ENCODE peak calls at places on chromosomes 16 and 17, in eight cellular contexts. F, B, E, D, P, G, U and O are unnamed samples.

GRCh38 chr17:78045316-78045715 is 83.2 kb downstream of the TMC6 start:
- DNase-seq in E (no peak), G (no peak), B (no peak), F (no peak), U (no peak), P (no peak), D (no peak), O (no peak)

GRCh38 chr16:27639588-27640276 is 89.8 kb downstream of the KATNIP start:
- DNase-seq in G (peak; percentile 41), B (no peak), E (no peak), P (no peak), F (no peak), D (no peak), U (peak; percentile 44), O (no peak)

GRCh38 chr17:80116923-80117380 is 15.6 kb downstream of the GAA start:
- DNase-seq in P (no peak), D (no peak), U (no peak), F (no peak), B (no peak), G (no peak), E (no peak), O (no peak)

GRCh38 chr16:21598676-21599157 is 660 bp upstream of the METTL9 start:
- DNase-seq in U (no peak), F (no peak), B (no peak), G (peak; percentile 6), E (no peak), P (no peak), D (no peak), O (no peak)

GRCh38 chr17:79575229-79575628 is 35.6 kb downstream of the RBFOX3 start:
- DNase-seq in B (no peak), E (no peak), F (no peak), D (no peak), P (no peak), G (no peak), U (no peak), O (no peak)

GRCh38 chr17:41705271-41705991 is 6.7 kb upstream of the GAST start:
- DNase-seq in E (no peak), P (no peak), B (peak; percentile 71), U (no peak), F (no peak), D (no peak), G (no peak), O (peak; percentile 37)

GRCh38 chr16:54275956-54276355 is 10.6 kb downstream of the IRX3 start:
- DNase-seq in G (no peak), E (peak; percentile 11), U (no peak), F (no peak), B (no peak), P (no peak), D (no peak), O (no peak)

GRCh38 chr17:13332207-13332606 is 269.5 kb downstream of the HS3ST3A1 start:
- DNase-seq in B (no peak), G (no peak), D (no peak), F (no peak), E (no peak), P (no peak), U (no peak), O (no peak)

GRCh38 chr17:45299311-45299710 is 17.5 kb downstream of the MAP3K14 start:
- DNase-seq in U (no peak), D (peak; percentile 47), B (no peak), F (no peak), P (no peak), E (no peak), G (no peak), O (peak; percentile 45)

GRCh38 chr17:80839401-80839800 is 152.2 kb upstream of the CHMP6 start:
- DNase-seq in P (no peak), G (no peak), E (no peak), F (peak; percentile 48), U (no peak), B (no peak), D (no peak), O (no peak)

GRCh38 chr16:85359147-85359822 is 247.0 kb upstream of the CIBAR2 start:
- DNase-seq in B (no peak), P (no peak), E (no peak), F (no peak), G (no peak), D (no peak), U (no peak), O (no peak)

GRCh38 chr16:85360323-85361277 is 248.3 kb upstream of the CIBAR2 start:
- DNase-seq in E (no peak), B (no peak), U (no peak), D (no peak), F (no peak), G (peak; percentile 78), P (peak; percentile 63), O (peak; percentile 67)

GRCh38 chr16:85362443-85362842 is 250.2 kb upstream of the CIBAR2 start:
- DNase-seq in E (no peak), D (no peak), G (no peak), U (no peak), F (no peak), B (no peak), P (no peak), O (no peak)

GRCh38 chr16:85363427-85363826 is 249.7 kb upstream of the GSE1 start:
- DNase-seq in U (no peak), B (no peak), P (no peak), F (no peak), G (no peak), E (no peak), D (no peak), O (no peak)

DNA sequence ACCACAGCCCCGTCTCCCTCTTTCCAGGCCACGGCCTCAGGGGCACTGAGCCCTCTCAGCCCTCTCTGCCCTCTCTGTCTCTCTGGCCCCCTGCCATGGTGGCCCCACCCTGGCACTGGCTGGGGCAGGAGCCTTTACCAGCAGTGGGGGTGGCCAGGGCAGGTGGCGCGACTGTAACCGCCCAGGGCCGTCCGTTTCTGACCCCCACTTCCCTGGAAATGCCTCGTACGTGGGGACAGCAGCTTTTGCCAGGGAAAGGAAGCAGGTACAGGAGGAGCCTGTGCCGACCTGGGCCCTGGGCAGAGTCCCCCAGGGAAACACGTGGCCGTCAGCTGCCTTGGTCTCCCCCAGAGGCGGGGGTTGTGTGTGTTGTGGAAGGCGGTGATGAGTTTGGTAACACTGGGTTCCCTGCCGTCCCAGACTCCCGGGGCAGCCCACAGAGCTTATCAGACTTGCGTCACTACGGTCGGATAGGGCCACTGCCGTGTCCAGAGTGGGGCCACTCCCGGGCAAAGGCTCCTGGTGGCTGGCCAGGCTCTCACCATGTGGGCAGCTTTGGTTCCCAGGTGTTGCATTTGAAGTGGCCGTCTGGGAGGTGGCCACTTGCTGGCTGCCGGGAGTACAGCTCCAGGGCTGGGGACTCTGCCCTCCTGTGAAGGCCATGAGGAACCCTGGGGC is 249.3 kb upstream of the CIBAR2 start:
- DNase-seq in B (no peak), G (no peak), E (no peak), D (no peak), P (no peak), U (no peak), F (no peak), O (no peak)
- TF ChIP-seq CTCF in B (no peak), G (no peak), E (no peak), D (no peak), P (no peak), U (no peak), F (no peak), O (no peak)

GRCh38 chr17:66673668-66674276 is 161.1 kb upstream of the CACNG5 start:
- DNase-seq in U (peak; percentile 45), F (peak; percentile 47), G (peak; percentile 69), D (peak; percentile 36), P (no peak), E (no peak), B (peak; percentile 46), O (peak; percentile 56)
- TF ChIP-seq CTCF in U (peak; percentile 71), F (peak; percentile 86), G (peak; percentile 81), D (peak; percentile 70), P (peak; percentile 69), E (peak; percentile 59), B (peak; percentile 79), O (peak; percentile 75)

DNA sequence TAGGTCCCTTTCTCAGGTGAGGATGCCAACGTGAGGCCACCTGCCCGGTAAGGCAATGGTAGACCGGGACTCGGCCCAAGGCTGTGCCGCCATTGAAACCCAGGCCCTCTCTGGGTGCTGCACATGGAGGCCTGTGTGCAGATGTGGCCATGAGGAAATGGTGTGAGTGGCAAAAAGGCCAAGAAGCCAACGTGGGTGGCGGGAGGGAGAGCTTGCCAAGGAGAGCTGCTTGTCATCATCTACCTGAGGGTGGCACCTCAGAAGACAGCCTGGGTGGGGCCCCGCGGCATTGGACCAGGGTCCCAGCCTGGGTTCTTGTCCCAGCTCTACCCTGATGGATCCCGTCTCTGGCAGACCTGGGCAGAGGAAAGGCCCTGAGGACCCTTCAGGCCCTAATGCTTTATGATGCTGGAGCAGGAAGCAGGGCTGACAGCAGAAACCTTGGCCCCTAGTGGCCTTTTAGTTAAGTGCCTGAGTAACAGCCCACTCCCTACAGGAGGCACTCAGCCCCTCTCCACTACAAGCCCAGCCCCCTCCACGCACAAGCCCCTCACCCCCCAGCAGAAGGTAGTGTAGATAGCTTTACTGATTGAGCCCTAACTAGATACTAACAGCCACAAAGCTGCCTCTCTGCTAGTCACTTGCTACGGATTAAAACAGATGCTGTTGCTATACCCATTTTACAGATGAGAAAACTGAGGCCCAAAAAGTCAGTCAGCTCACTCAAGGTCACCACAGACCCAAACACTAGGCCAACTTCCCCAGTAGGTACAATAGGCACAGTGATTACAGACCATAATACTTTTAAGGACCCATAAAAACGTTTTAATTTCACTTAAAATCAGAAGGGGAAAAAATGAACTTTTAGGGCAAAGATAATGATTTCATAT is 26.2 kb upstream of the KIFC3 start:
- DNase-seq in G (no peak), E (no peak), B (no peak), D (no peak), P (no peak), U (no peak), F (no peak), O (no peak)
- TF ChIP-seq CTCF in G (no peak), E (no peak), B (no peak), D (no peak), P (no peak), U (no peak), F (no peak), O (no peak)

GRCh38 chr17:11928436-11928835 is 68.8 kb downstream of the ZNF18 start:
- DNase-seq in D (no peak), G (no peak), U (no peak), F (no peak), B (no peak), E (no peak), P (no peak), O (no peak)

GRCh38 chr17:11921296-11921695 is 76.0 kb downstream of the ZNF18 start:
- DNase-seq in D (no peak), U (no peak), B (no peak), P (no peak), E (no peak), F (no peak), G (no peak), O (no peak)

GRCh38 chr17:11917415-11917814 is 79.9 kb downstream of the ZNF18 start:
- DNase-seq in G (no peak), E (no peak), F (no peak), D (no peak), U (no peak), P (no peak), B (no peak), O (no peak)

GRCh38 chr17:11925271-11926021 is 71.8 kb downstream of the ZNF18 start:
- DNase-seq in U (no peak), P (no peak), G (no peak), B (no peak), F (no peak), E (no peak), D (peak; percentile 45), O (no peak)

DNA sequence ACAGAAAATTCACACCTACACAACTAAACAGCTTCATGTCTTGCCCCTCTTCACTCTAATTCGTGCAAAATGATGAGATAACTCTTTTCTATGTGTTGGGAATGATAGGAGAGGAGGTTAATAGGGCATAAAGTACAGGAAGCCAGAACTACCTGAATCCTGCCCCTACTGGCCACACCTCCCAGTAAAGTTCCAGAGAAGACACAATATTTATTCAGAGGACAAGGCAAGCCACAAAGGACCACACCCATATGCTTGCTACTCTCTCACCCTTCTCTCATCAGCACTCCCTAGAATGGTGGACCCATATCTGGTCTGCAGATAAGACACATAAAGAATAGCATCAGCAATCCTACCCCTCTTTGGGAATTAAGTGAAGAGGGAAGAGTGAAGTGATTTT is 74.6 kb downstream of the ZNF18 start:
- DNase-seq in P (no peak), E (no peak), B (no peak), G (no peak), U (no peak), F (no peak), D (no peak), O (no peak)
- TF ChIP-seq CTCF in P (no peak), E (no peak), B (no peak), G (no peak), U (no peak), F (no peak), D (no peak), O (no peak)